ENCODE peak calls at places on chromosomes 16 and 17, in seven cellular contexts. One of them, this sample, is unnamed.

GRCh38 chr16:68275611-68276191 is 11.4 kb downstream of the SLC7A6 start:
- DNase-seq in RWPE1: peak; percentile 46
- DNase-seq in A549: no peak
- DNase-seq in substantia nigra: no peak
- DNase-seq in tibial nerve: no peak
- DNase-seq in esophagus muscularis mucosa: no peak
- DNase-seq in spleen: no peak
- DNase-seq in this sample: no peak

GRCh38 chr17:38729886-38730525 is at the start of gene CISD3:
- DNase-seq in tibial nerve: peak; percentile 65
- DNase-seq in A549: peak; percentile 86
- DNase-seq in spleen: peak; percentile 97
- DNase-seq in esophagus muscularis mucosa: no peak
- DNase-seq in substantia nigra: peak; percentile 82
- DNase-seq in RWPE1: peak; percentile 83
- DNase-seq in this sample: peak; percentile 95

GRCh38 chr16:30446203-30446595 is 525 bp upstream of the SEPHS2 start:
- DNase-seq in substantia nigra: no peak
- DNase-seq in A549: no peak
- DNase-seq in esophagus muscularis mucosa: no peak
- DNase-seq in tibial nerve: no peak
- DNase-seq in spleen: no peak
- DNase-seq in RWPE1: no peak
- DNase-seq in this sample: no peak

GRCh38 chr17:72556944-72557826 is 436.4 kb downstream of the SOX9 start:
- DNase-seq in substantia nigra: peak; percentile 38
- DNase-seq in RWPE1: peak; percentile 72
- DNase-seq in A549: peak; percentile 93
- DNase-seq in tibial nerve: peak; percentile 45
- DNase-seq in esophagus muscularis mucosa: no peak
- DNase-seq in spleen: peak; percentile 81
- DNase-seq in this sample: peak; percentile 80

GRCh38 chr16:1621851-1622250 is 9.7 kb downstream of the CRAMP1 start:
- DNase-seq in tibial nerve: no peak
- DNase-seq in spleen: no peak
- DNase-seq in esophagus muscularis mucosa: no peak
- DNase-seq in substantia nigra: no peak
- DNase-seq in RWPE1: no peak
- DNase-seq in A549: no peak
- DNase-seq in this sample: no peak

GRCh38 chr16:76346210-76346609 is 69.0 kb downstream of the CNTNAP4 start:
- DNase-seq in spleen: no peak
- DNase-seq in A549: no peak
- DNase-seq in tibial nerve: no peak
- DNase-seq in RWPE1: no peak
- DNase-seq in substantia nigra: no peak
- DNase-seq in esophagus muscularis mucosa: no peak
- DNase-seq in this sample: no peak

GRCh38 chr17:74859439-74860228 is at the start of gene GRIN2C:
- DNase-seq in substantia nigra: no peak
- DNase-seq in spleen: no peak
- DNase-seq in esophagus muscularis mucosa: no peak
- DNase-seq in tibial nerve: no peak
- DNase-seq in RWPE1: no peak
- DNase-seq in A549: no peak
- DNase-seq in this sample: no peak

GRCh38 chr17:57914274-57915147 is 40.7 kb downstream of the CUEDC1 start:
- DNase-seq in RWPE1: no peak
- DNase-seq in A549: no peak
- DNase-seq in substantia nigra: no peak
- DNase-seq in tibial nerve: no peak
- DNase-seq in esophagus muscularis mucosa: no peak
- DNase-seq in spleen: no peak
- DNase-seq in this sample: no peak

GRCh38 chr17:67248291-67248690 is 3.3 kb upstream of the HELZ start:
- DNase-seq in spleen: no peak
- DNase-seq in tibial nerve: no peak
- DNase-seq in esophagus muscularis mucosa: no peak
- DNase-seq in A549: no peak
- DNase-seq in RWPE1: no peak
- DNase-seq in substantia nigra: no peak
- DNase-seq in this sample: no peak

GRCh38 chr16:11078812-11079459 is 134.6 kb downstream of the CLEC16A start:
- DNase-seq in RWPE1: no peak
- DNase-seq in spleen: no peak
- DNase-seq in substantia nigra: no peak
- DNase-seq in esophagus muscularis mucosa: no peak
- DNase-seq in A549: no peak
- DNase-seq in tibial nerve: no peak
- DNase-seq in this sample: peak; percentile 88

GRCh38 chr16:67897231-67897630 is 4.2 kb downstream of the PSKH1 start:
- DNase-seq in RWPE1: no peak
- DNase-seq in esophagus muscularis mucosa: no peak
- DNase-seq in A549: no peak
- DNase-seq in tibial nerve: no peak
- DNase-seq in spleen: no peak
- DNase-seq in substantia nigra: peak; percentile 52
- DNase-seq in this sample: peak; percentile 81

GRCh38 chr17:73541561-73541981 is 102.7 kb downstream of the SDK2 start:
- DNase-seq in RWPE1: no peak
- DNase-seq in esophagus muscularis mucosa: no peak
- DNase-seq in A549: no peak
- DNase-seq in tibial nerve: no peak
- DNase-seq in spleen: no peak
- DNase-seq in substantia nigra: no peak
- DNase-seq in this sample: no peak

GRCh38 chr16:21650517-21650916 is 1.9 kb downstream of the IGSF6 start:
- DNase-seq in spleen: no peak
- DNase-seq in A549: no peak
- DNase-seq in substantia nigra: peak; percentile 8
- DNase-seq in tibial nerve: no peak
- DNase-seq in RWPE1: no peak
- DNase-seq in esophagus muscularis mucosa: no peak
- DNase-seq in this sample: peak; percentile 45

GRCh38 chr16:72561-73537 is at the start of gene RHBDF1:
- DNase-seq in substantia nigra: peak; percentile 38
- DNase-seq in spleen: no peak
- DNase-seq in A549: peak; percentile 53
- DNase-seq in esophagus muscularis mucosa: no peak
- DNase-seq in tibial nerve: no peak
- DNase-seq in RWPE1: peak; percentile 74
- DNase-seq in this sample: peak; percentile 80

GRCh38 chr16:46833465-46833810 is 2.5 kb upstream of the C16orf87 start:
- DNase-seq in substantia nigra: no peak
- DNase-seq in spleen: no peak
- DNase-seq in RWPE1: no peak
- DNase-seq in A549: no peak
- DNase-seq in tibial nerve: no peak
- DNase-seq in esophagus muscularis mucosa: no peak
- DNase-seq in this sample: no peak

GRCh38 chr16:74451951-74452758 is 30.9 kb upstream of the CLEC18B start:
- DNase-seq in substantia nigra: no peak
- DNase-seq in spleen: no peak
- DNase-seq in A549: no peak
- DNase-seq in esophagus muscularis mucosa: no peak
- DNase-seq in tibial nerve: no peak
- DNase-seq in RWPE1: no peak
- DNase-seq in this sample: no peak

GRCh38 chr17:1003633-1003971 is 6.7 kb downstream of the TIMM22 start:
- DNase-seq in substantia nigra: no peak
- DNase-seq in RWPE1: no peak
- DNase-seq in A549: no peak
- DNase-seq in spleen: peak; percentile 70
- DNase-seq in esophagus muscularis mucosa: no peak
- DNase-seq in tibial nerve: no peak
- DNase-seq in this sample: no peak

GRCh38 chr16:66212426-66212825 is 154.1 kb upstream of the CDH5 start:
- DNase-seq in esophagus muscularis mucosa: peak; percentile 26
- DNase-seq in tibial nerve: no peak
- DNase-seq in spleen: no peak
- DNase-seq in A549: no peak
- DNase-seq in RWPE1: no peak
- DNase-seq in substantia nigra: no peak
- DNase-seq in this sample: no peak

DNA sequence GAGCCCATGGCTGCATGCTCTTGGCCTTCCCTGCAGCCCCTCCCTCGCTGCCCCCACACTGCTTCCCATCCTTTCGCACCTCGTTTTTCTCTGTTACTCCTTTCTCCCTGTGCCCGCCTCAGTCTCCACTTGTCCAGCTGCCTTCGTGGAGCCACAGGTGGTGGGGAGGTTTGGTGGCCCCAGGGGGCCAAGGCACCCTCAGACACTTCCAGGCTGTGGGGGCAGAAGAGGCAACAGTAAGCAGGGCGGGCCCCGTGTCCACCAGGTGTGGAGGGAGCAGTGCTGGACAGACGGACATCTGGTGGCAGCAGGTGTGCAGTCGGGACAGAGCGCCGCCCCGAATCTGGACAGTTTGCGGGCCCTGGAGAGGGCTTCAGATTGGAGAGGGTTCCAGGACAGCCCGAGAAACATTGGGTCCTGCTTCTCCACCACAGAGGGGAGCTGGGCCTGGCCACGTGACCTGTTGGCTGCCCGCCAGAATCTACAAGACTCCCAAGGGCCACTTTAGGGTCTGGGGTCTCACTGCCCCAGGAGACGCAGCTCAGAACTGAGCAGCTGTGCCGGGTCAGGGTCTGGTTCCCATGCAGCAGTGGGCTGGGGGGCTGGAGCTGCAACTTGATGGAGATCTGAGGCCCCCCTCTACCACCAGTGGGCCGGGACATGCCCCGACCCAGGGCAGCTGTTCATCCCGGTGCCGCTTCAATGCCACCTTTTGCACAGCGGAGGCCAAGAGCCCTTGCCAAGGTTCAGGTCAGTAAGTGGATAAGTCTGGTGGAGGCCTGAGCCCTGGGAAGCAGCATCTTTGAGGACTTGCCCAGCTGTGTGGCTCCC is 22.8 kb downstream of the BAHCC1 start:
- DNase-seq in esophagus muscularis mucosa: no peak
- DNase-seq in tibial nerve: no peak
- DNase-seq in substantia nigra: no peak
- DNase-seq in RWPE1: no peak
- DNase-seq in A549: no peak
- DNase-seq in spleen: no peak
- DNase-seq in this sample: no peak
- H3K27ac ChIP-seq in esophagus muscularis mucosa: peak overlapping the region; percentile 86
- H3K27ac ChIP-seq in tibial nerve: peak overlapping the region; percentile 89
- H3K27ac ChIP-seq in substantia nigra: no peak overlapping the region
- H3K27ac ChIP-seq in RWPE1: peak overlapping the region; percentile 95
- H3K27ac ChIP-seq in A549: peak overlapping the region; percentile 98
- H3K27ac ChIP-seq in spleen: peak overlapping the region; percentile 83
- H3K27ac ChIP-seq in this sample: peak overlapping the region; percentile 86

GRCh38 chr17:69540356-69540755 is 125.9 kb downstream of the MAP2K6 start:
- DNase-seq in A549: no peak
- DNase-seq in tibial nerve: no peak
- DNase-seq in esophagus muscularis mucosa: no peak
- DNase-seq in spleen: no peak
- DNase-seq in substantia nigra: no peak
- DNase-seq in RWPE1: no peak
- DNase-seq in this sample: no peak
- H3K27ac ChIP-seq in A549: peak overlapping the region; percentile 56
- H3K27ac ChIP-seq in tibial nerve: no peak overlapping the region
- H3K27ac ChIP-seq in esophagus muscularis mucosa: no peak overlapping the region
- H3K27ac ChIP-seq in spleen: no peak overlapping the region
- H3K27ac ChIP-seq in substantia nigra: no peak overlapping the region
- H3K27ac ChIP-seq in RWPE1: peak overlapping the region; percentile 60
- H3K27ac ChIP-seq in this sample: no peak overlapping the region

DNA sequence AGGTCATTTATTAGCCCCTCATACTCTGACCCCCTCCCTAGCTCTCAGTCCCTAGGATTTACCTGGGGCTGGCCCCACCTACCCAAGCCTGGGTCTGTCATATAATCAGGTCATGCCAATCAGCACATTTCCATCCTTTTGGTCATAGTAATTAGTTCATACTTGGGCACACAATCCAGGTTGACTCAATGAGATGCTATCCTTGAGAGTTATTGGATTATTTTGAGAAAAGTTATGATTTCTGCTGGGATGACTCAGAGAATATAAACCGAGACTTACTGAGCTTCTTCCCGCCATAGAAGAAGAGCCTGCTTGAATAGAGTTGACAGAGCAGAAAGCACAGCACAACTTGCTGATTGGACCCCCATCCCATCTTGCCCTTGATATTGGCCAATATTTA is 331.5 kb downstream of the CBLN1 start:
- DNase-seq in A549: no peak
- DNase-seq in tibial nerve: no peak
- DNase-seq in RWPE1: no peak
- DNase-seq in spleen: no peak
- DNase-seq in esophagus muscularis mucosa: no peak
- DNase-seq in substantia nigra: no peak
- DNase-seq in this sample: no peak
- H3K27ac ChIP-seq in A549: no peak overlapping the region
- H3K27ac ChIP-seq in tibial nerve: no peak overlapping the region
- H3K27ac ChIP-seq in RWPE1: no peak overlapping the region
- H3K27ac ChIP-seq in spleen: no peak overlapping the region
- H3K27ac ChIP-seq in esophagus muscularis mucosa: no peak overlapping the region
- H3K27ac ChIP-seq in substantia nigra: no peak overlapping the region
- H3K27ac ChIP-seq in this sample: no peak overlapping the region

GRCh38 chr16:90077757-90078593 is 844 bp upstream of the PRDM7 start:
- DNase-seq in substantia nigra: no peak
- DNase-seq in tibial nerve: no peak
- DNase-seq in RWPE1: no peak
- DNase-seq in A549: peak; percentile 10
- DNase-seq in spleen: peak; percentile 77
- DNase-seq in esophagus muscularis mucosa: no peak
- DNase-seq in this sample: peak; percentile 62

GRCh38 chr16:90081606-90081970 is 4.5 kb upstream of the PRDM7 start:
- DNase-seq in RWPE1: no peak
- DNase-seq in tibial nerve: no peak
- DNase-seq in substantia nigra: no peak
- DNase-seq in A549: no peak
- DNase-seq in spleen: no peak
- DNase-seq in esophagus muscularis mucosa: no peak
- DNase-seq in this sample: peak; percentile 15

GRCh38 chr16:90084215-90084614 is 7.1 kb upstream of the PRDM7 start:
- DNase-seq in spleen: no peak
- DNase-seq in RWPE1: no peak
- DNase-seq in A549: no peak
- DNase-seq in tibial nerve: no peak
- DNase-seq in substantia nigra: no peak
- DNase-seq in esophagus muscularis mucosa: no peak
- DNase-seq in this sample: no peak

GRCh38 chr16:90078594-90078895 is 1.4 kb upstream of the PRDM7 start:
- DNase-seq in spleen: no peak
- DNase-seq in tibial nerve: no peak
- DNase-seq in RWPE1: no peak
- DNase-seq in esophagus muscularis mucosa: no peak
- DNase-seq in A549: no peak
- DNase-seq in substantia nigra: no peak
- DNase-seq in this sample: no peak

DNA sequence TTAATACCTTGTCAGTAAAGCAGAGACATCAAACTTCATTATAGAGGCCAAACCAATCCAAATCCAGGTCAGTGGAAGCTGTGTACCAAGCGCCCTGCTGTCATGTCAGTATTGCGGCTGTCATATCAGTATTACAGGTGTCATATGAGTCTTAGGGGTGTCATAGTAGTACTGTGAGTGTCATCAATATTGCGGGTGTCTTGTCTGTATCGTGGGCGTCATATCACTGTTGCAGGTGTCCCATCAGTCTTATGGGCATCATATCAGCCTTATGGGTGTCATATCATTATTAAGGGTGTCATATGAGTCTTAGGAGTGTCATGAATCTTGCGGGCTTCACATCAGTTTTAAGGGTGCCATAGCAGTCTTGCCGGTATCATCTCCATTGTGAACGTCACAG is 6.0 kb upstream of the PRDM7 start:
- DNase-seq in RWPE1: no peak
- DNase-seq in substantia nigra: no peak
- DNase-seq in A549: no peak
- DNase-seq in tibial nerve: no peak
- DNase-seq in esophagus muscularis mucosa: no peak
- DNase-seq in spleen: no peak
- DNase-seq in this sample: no peak
- H3K27ac ChIP-seq in RWPE1: no peak overlapping the region
- H3K27ac ChIP-seq in substantia nigra: no peak overlapping the region
- H3K27ac ChIP-seq in A549: peak overlapping the region; percentile 94
- H3K27ac ChIP-seq in tibial nerve: no peak overlapping the region
- H3K27ac ChIP-seq in esophagus muscularis mucosa: no peak overlapping the region
- H3K27ac ChIP-seq in spleen: no peak overlapping the region
- H3K27ac ChIP-seq in this sample: no peak overlapping the region